ENCODE peak calls at places on chromosomes 16 and 17, in four cellular contexts. L, F, Y and W are unnamed samples.

GRCh38 chr17:38732376-38733314 is 2.5 kb downstream of the CISD3 start:
- DNase-seq in L (no peak), F (no peak), Y (no peak), W (no peak)

GRCh38 chr17:39231587-39232551 is 6.1 kb upstream of the STAC2 start:
- DNase-seq in L (peak), F (peak), Y (no peak), W (peak)

GRCh38 chr17:74190154-74190553 is 13.3 kb upstream of the RPL38 start:
- DNase-seq in L (peak), F (peak), Y (no peak), W (no peak)

GRCh38 chr16:10312784-10313724 is 72.8 kb upstream of the ATF7IP2 start:
- DNase-seq in L (no peak), F (no peak), Y (no peak), W (no peak)

GRCh38 chr17:39664581-39665561 is at the start of gene TCAP:
- DNase-seq in L (no peak), F (no peak), Y (no peak), W (no peak)

GRCh38 chr17:65723356-65723928 is 162.0 kb upstream of the AXIN2 start:
- DNase-seq in L (peak), F (no peak), Y (no peak), W (no peak)

GRCh38 chr17:44804301-44805061 is 25.6 kb downstream of the GJC1 start:
- DNase-seq in L (no peak), F (peak), Y (no peak), W (no peak)

GRCh38 chr17:75872434-75873351 is 5.7 kb downstream of the TRIM47 start:
- DNase-seq in L (peak), F (peak), Y (no peak), W (peak)

GRCh38 chr16:14194706-14195105 is 123.6 kb downstream of the MRTFB start:
- DNase-seq in L (no peak), F (no peak), Y (no peak), W (no peak)

GRCh38 chr16:87240211-87241134 is 76.7 kb downstream of the C16orf95 start:
- DNase-seq in L (no peak), F (no peak), Y (no peak), W (no peak)

GRCh38 chr16:80019395-80019794 is 418.9 kb upstream of the MAF start:
- DNase-seq in L (no peak), F (no peak), Y (no peak), W (no peak)

GRCh38 chr17:13374203-13375143 is 227.3 kb downstream of the HS3ST3A1 start:
- DNase-seq in L (no peak), F (peak), Y (no peak), W (no peak)

GRCh38 chr16:57537194-57537505 is 779 bp upstream of the CCDC102A start:
- DNase-seq in L (no peak), F (no peak), Y (no peak), W (no peak)

GRCh38 chr17:80673152-80673920 is 128.7 kb downstream of the RPTOR start:
- DNase-seq in L (peak), F (no peak), Y (no peak), W (no peak)